ENCODE peak calls at places on chromosomes 2 and 18, in nine cellular contexts. Z is stimulated activated CD8-positive, alpha-beta memory T cell treated with anti-CD3 and anti-CD28 coated beads, Interleukin-4, amount 100 ng/mL, for 1 hour; I is iris pigment epithelial cell; W is amniotic epithelial cell; F is KG1; L is activated T-helper 1 cell treated with anti-CD3 and anti-CD28 coated beads, Interleukin-2, amount 50 U/mL, for 16 hours; B is GM03348; T is NCI-H2029 treated with DMSO at 0.1 percent for 48 hours; V is mesenchymal stem cell. P is an unnamed sample.

GRCh38 chr2:5666798-5667197 is 25.4 kb upstream of the SOX11 start:
- DNase-seq in Z (no peak), I (peak; percentile 2), W (no peak), F (no peak), L (no peak), B (no peak), T (no peak), V (no peak), P (no peak)

GRCh38 chr2:112923237-112923966 is 12.4 kb downstream of the IL37 start:
- DNase-seq in Z (no peak), I (no peak), W (no peak), F (no peak), L (no peak), B (no peak), T (no peak), V (no peak), P (no peak)

GRCh38 chr2:150538582-150539236 is 51.2 kb upstream of the RND3 start:
- DNase-seq in Z (no peak), I (peak; percentile 73), W (no peak), F (no peak), L (no peak), B (peak; percentile 47), T (no peak), V (peak; percentile 80), P (no peak)

GRCh38 chr2:176817061-176817565 is 395.5 kb upstream of the HNRNPA3 start:
- DNase-seq in Z (no peak), I (no peak), W (peak; percentile 6), F (no peak), L (no peak), B (peak; percentile 35), T (peak; percentile 22), V (no peak), P (peak; percentile 44)

GRCh38 chr2:84888401-84889276 is 7.8 kb upstream of the TRABD2A start:
- DNase-seq in Z (no peak), I (peak; percentile 83), W (peak; percentile 80), F (peak; percentile 57), L (no peak), B (peak; percentile 42), T (no peak), V (peak; percentile 87), P (peak; percentile 80)

GRCh38 chr18:48036641-48037421 is 106.4 kb upstream of the SMAD2 start:
- DNase-seq in Z (no peak), I (no peak), W (peak; percentile 68), F (no peak), L (no peak), B (no peak), T (peak; percentile 63), V (no peak), P (no peak)

GRCh38 chr18:61955644-61956043 is 62.8 kb upstream of the RNF152 start:
- DNase-seq in Z (no peak), I (no peak), W (no peak), F (no peak), L (no peak), B (no peak), T (no peak), V (no peak), P (peak; percentile 5)

GRCh38 chr2:26843041-26843440 is 4.9 kb upstream of the DPYSL5 start:
- DNase-seq in Z (no peak), I (no peak), W (no peak), F (no peak), L (no peak), B (no peak), T (no peak), V (no peak), P (no peak)

GRCh38 chr2:212052412-212053159 is 486.0 kb downstream of the ERBB4 start:
- DNase-seq in Z (no peak), I (peak; percentile 91), W (peak; percentile 21), F (peak; percentile 38), L (no peak), B (no peak), T (no peak), V (peak; percentile 95), P (no peak)

GRCh38 chr2:7269993-7270392 is 352.8 kb downstream of the RNF144A start:
- DNase-seq in Z (no peak), I (no peak), W (no peak), F (no peak), L (no peak), B (no peak), T (peak; percentile 46), V (no peak), P (no peak)

GRCh38 chr18:13943338-13943737 is 28.0 kb upstream of the MC2R start:
- DNase-seq in Z (no peak), I (no peak), W (no peak), F (no peak), L (no peak), B (no peak), T (no peak), V (no peak), P (no peak)

GRCh38 chr2:223860809-223861738 is 23.7 kb upstream of the AP1S3 start:
- DNase-seq in Z (no peak), I (peak; percentile 84), W (peak; percentile 95), F (no peak), L (no peak), B (peak; percentile 74), T (no peak), V (peak; percentile 64), P (no peak)

GRCh38 chr2:100924520-100925451 is 77.3 kb upstream of the RPL31 start:
- DNase-seq in Z (no peak), I (peak; percentile 84), W (peak; percentile 93), F (no peak), L (peak; percentile 6), B (peak; percentile 86), T (no peak), V (peak; percentile 82), P (no peak)

GRCh38 chr2:11567631-11568031 is 33.8 kb downstream of the GREB1 start:
- DNase-seq in Z (no peak), I (no peak), W (no peak), F (no peak), L (no peak), B (no peak), T (no peak), V (no peak), P (no peak)

GRCh38 chr2:20568501-20569463 is 82.1 kb downstream of the HS1BP3 start:
- DNase-seq in Z (no peak), I (peak; percentile 86), W (no peak), F (no peak), L (no peak), B (peak; percentile 44), T (no peak), V (peak; percentile 44), P (no peak)

GRCh38 chr2:211068108-211068780 is 511.8 kb downstream of the CPS1 start:
- DNase-seq in Z (no peak), I (no peak), W (no peak), F (no peak), L (no peak), B (no peak), T (no peak), V (no peak), P (no peak)